ENCODE peak calls at places on chromosomes 16 and 17, in four cellular contexts. S is GM12878, D is H1, E is HepG2. V is an unnamed sample. For H3K4me1, the result is how much of the 10 kb centered on the place peaks cover.

GRCh38 chr17:40953876-40954275 is 12.9 kb downstream of the KRT39 start:
- DNase-seq in S (no peak), D (no peak), E (no peak), V (no peak)

GRCh38 chr17:4823373-4824089 is 9.6 kb upstream of the MINK1 start:
- DNase-seq in E (no peak), D (no peak), S (no peak), V (no peak)

GRCh38 chr17:39848600-39848999 is 15.5 kb downstream of the IKZF3 start:
- DNase-seq in D (no peak), E (no peak), S (no peak), V (no peak)

GRCh38 chr17:57666946-57667345 is 78.2 kb downstream of the CCDC182 start:
- DNase-seq in S (no peak), D (peak), E (no peak), V (no peak)

GRCh38 chr16:4306439-4307214 is 9.2 kb upstream of the GLIS2 start:
- DNase-seq in D (no peak), E (no peak), S (no peak), V (no peak)

GRCh38 chr17:9240659-9241370 is 219.5 kb downstream of the NTN1 start:
- DNase-seq in S (no peak), D (no peak), E (peak), V (no peak)

GRCh38 chr16:4021070-4021779 is 95.0 kb downstream of the ADCY9 start:
- DNase-seq in E (peak), D (no peak), S (no peak), V (no peak)

GRCh38 chr16:24845726-24846547 is at the start of gene SLC5A11:
- DNase-seq in S (no peak), E (peak), D (no peak), V (no peak)

GRCh38 chr17:69188064-69188463 is 40.6 kb downstream of the ABCA10 start:
- DNase-seq in S (no peak), D (no peak), E (no peak), V (no peak)

GRCh38 chr17:563646-564045 is 151.0 kb downstream of the VPS53 start:
- DNase-seq in S (no peak), E (no peak), D (no peak), V (no peak)

GRCh38 chr17:7707446-7707845 is 2.4 kb downstream of the EFNB3 start:
- DNase-seq in E (no peak), D (peak), S (no peak), V (no peak)

GRCh38 chr16:83374951-83375350 is 432.8 kb upstream of the HSBP1 start:
- DNase-seq in E (no peak), S (no peak), D (no peak), V (no peak)

GRCh38 chr17:8466466-8466865 is 30.8 kb downstream of the NDEL1 start:
- DNase-seq in E (no peak), S (no peak), D (no peak), V (no peak)

GRCh38 chr16:81855552-81856153 is 76.6 kb downstream of the PLCG2 start:
- DNase-seq in S (no peak), E (no peak), D (no peak), V (no peak)

GRCh38 chr17:63390090-63390489 is 56.0 kb downstream of the CYB561 start:
- DNase-seq in E (no peak), D (no peak), S (no peak), V (no peak)

GRCh38 chr17:2022647-2023046 is 2.5 kb downstream of the RTN4RL1 start:
- DNase-seq in E (no peak), S (no peak), D (no peak), V (no peak)

GRCh38 chr17:44198721-44199552 is 747 bp downstream of the ATXN7L3 start:
- DNase-seq in S (no peak), E (no peak), D (peak), V (no peak)

GRCh38 chr17:35726609-35727460 is 4.6 kb upstream of the RASL10B start:
- DNase-seq in D (peak), S (no peak), E (peak), V (no peak)

GRCh38 chr17:10380631-10381408 is 8.0 kb upstream of the MYH13 start:
- DNase-seq in D (no peak), S (no peak), E (no peak), V (no peak)

GRCh38 chr16:3494574-3494973 is 715 bp downstream of the C16orf90 start:
- DNase-seq in S (no peak), D (no peak), E (no peak), V (no peak)

GRCh38 chr17:41986634-41987033 is 20.0 kb downstream of the CNP start:
- DNase-seq in E (no peak), D (no peak), S (no peak), V (no peak)

GRCh38 chr16:69834817-69835477 is 72.8 kb downstream of the WWP2 start:
- DNase-seq in E (no peak), S (no peak), D (no peak), V (no peak)

GRCh38 chr17:7839890-7840260 is 5.9 kb downstream of the KDM6B start:
- DNase-seq in D (no peak), E (peak), S (no peak), V (no peak)

GRCh38 chr16:69408451-69408850 is 16.0 kb upstream of the CYB5B start:
- DNase-seq in E (no peak), S (no peak), D (no peak), V (no peak)

GRCh38 chr16:48117217-48118105 is 38.3 kb downstream of the ABCC12 start:
- DNase-seq in E (peak), D (peak), S (no peak), V (peak)

GRCh38 chr16:2115591-2115973 is 20.1 kb downstream of the PKD1 start:
- DNase-seq in S (no peak), D (no peak), E (no peak), V (no peak)

GRCh38 chr16:67807148-67807682 is 526 bp downstream of the TSNAXIP1 start:
- DNase-seq in S (no peak), E (no peak), D (no peak), V (no peak)

DNA sequence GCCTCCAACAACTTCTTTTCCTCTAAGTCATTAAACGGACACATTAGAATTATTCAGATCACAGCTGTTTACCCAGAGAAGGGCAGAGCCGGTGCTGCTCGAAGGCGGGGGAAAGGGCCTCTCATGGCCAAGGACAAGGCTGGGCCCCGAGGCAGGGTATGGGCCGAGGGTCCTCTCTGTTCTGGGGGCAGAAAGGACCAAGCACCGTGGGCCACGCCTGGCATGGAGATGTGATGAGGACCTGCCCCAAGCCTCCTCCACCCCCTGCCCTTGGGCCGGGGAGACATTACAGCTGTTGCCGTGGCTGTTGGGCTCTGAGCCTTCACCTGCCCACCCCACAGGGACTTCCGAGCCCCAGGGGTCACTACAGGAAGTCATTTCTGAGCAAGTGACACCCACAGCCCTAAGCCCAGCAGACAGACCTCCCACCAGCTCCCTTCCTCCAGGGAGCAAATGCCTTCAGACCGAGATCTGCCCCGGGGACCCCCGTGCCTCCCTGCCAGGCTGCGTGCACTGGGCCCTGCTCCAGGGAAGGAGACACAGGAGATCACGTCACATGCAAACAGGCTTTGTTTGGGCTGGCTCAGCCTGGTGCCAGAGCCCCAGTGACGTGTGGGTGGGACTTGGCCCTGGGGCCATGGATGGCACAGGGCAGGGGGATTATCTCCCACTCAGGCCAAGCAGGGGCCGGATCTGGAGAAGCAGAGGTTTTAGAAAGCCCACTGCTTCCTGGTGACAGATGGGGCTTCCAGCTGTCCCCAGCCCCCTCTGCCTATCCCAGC is 652 bp upstream of the PVALEF start:
- DNase-seq in E (peak), D (no peak), S (no peak), V (no peak)
- TF ChIP-seq SUZ12 in E (no peak), D (no peak), S (no peak), V (no peak)

DNA sequence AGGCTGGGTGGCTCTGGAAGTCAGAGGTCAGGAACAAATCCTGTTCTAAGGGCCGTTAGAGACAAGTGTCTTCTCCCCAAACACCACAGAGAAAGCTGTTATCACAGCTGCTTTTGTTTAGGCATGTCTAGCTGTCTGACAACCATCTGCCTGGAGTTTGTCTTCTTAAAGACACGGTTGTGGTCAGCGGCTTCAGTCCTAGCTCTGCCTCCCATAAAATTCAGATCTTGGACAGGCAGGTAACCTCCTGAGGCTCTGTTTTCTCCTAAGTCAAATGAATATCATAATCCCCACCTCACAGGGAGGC is 2.3 kb upstream of the ITGA3 start:
- DNase-seq in E (no peak), S (no peak), D (no peak), V (no peak)
- H3K4me1 ChIP-seq in E (half or more), S (under half), D (under half), V (under half)

GRCh38 chr17:55233840-55234239 is 30.9 kb upstream of the HLF start:
- DNase-seq in S (no peak), D (no peak), E (no peak), V (no peak)
- TF ChIP-seq SUZ12 in S (no peak), D (no peak), E (no peak), V (no peak)

DNA sequence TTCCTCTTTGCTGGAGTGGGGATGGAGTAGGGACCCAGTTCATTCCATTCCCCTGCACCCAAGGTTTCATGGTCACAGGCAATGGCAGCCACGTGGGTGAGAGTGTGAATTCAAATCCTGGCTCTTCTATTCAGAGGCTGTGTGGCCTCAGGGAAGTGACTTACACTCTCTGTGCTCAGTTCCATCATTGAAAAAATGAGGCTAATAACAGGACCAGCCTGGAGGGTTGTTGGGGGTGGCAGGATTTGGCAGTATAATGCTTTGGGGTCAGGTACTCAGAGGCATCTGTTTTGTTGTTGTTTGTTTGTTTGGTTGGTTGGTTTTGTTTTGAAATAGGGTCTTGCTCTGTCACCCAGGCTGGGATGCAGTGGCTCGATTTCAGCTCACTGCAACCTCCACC is 2.2 kb upstream of the CRISPLD2 start:
- DNase-seq in S (no peak), E (no peak), D (no peak), V (no peak)
- H3K4me1 ChIP-seq in S (under half), E (under half), D (under half), V (under half)

GRCh38 chr17:31918701-31919128 is 17.2 kb upstream of the UTP6 start:
- DNase-seq in D (no peak), E (peak), S (no peak), V (no peak)

GRCh38 chr17:31917065-31917529 is 15.6 kb upstream of the UTP6 start:
- DNase-seq in D (peak), S (no peak), E (no peak), V (no peak)

GRCh38 chr17:31916496-31917064 is 15.1 kb upstream of the UTP6 start:
- DNase-seq in S (no peak), D (no peak), E (no peak), V (no peak)

GRCh38 chr17:31915456-31916100 is 14.1 kb upstream of the UTP6 start:
- DNase-seq in D (no peak), S (no peak), E (no peak), V (no peak)

GRCh38 chr17:31919802-31920525 is 16.8 kb upstream of the SUZ12 start:
- DNase-seq in S (no peak), D (no peak), E (peak), V (no peak)
- TF ChIP-seq SUZ12 in S (no peak), D (no peak), E (no peak), V (no peak)

DNA sequence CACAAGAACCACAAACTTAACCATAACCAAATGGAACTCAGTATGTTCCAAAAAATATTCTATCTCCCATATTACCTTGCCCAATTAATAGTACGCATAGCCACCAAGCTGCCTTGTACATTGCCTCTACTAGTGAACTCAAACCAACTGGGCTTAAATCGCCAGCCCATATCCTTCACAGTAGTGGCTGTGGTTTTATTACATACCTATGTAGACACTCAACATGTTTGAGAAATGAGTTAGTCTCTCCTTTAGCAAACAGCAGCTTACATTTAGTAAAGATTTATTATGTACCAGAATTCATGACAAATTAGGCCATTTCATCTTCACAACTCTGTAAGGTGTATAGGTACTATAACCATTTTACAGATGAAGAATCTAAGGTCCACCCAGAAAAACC is 41.4 kb downstream of the GRB2 start:
- DNase-seq in E (no peak), D (no peak), S (no peak), V (no peak)
- H3K4me1 ChIP-seq in E (half or more), D (under half), S (half or more), V (under half)

DNA sequence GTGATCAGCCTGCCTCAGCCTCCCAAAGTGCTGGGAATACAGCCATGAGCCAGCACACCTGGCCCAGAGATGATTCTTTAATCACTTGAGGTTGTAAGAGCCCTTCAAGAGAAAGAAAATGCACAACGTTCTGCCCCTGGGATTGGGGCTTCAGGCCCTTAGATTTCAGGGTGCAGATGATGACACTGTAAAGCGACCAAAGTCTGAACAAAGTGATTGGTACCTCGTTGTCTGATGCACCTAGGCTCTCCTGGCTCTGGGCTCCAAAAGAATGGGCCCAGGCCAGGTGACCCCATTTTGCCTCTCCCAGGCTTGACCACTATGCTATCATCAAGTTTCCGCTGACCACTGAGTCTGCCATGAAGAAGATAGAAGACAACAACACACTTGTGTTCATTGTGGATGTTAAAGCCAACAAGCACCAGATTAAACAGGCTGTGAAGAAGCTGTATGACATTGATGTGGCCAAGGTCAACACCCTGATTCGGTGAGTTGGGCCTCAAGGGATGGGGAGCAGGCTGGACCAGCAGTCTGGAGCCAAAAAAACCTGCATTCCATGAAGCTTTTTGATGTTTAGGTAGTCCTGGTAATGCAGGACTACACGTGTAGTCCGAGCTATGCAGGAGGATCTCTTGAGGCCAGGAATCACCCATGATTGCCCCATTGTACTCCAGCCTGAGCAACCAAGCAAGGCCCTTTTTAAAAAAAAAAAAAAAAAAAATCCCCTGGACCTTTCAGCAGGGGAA is 2.8 kb downstream of the RPL23A start:
- DNase-seq in S (no peak), E (no peak), D (no peak), V (no peak)
- TF ChIP-seq SUZ12 in S (no peak), E (no peak), D (no peak), V (no peak)

GRCh38 chr17:80457236-80457856 is 19.1 kb downstream of the NPTX1 start:
- DNase-seq in E (no peak), S (no peak), D (no peak), V (no peak)
- H3K4me1 ChIP-seq in E (under half), S (under half), D (under half), V (under half)

V was measured in NT2/D1.